ENCODE peak calls at places on chromosomes 12 and 14, in seven cellular contexts. W, B, F, N, T, C and G are unnamed samples.

GRCh38 chr12:11807453-11807852 is 158.0 kb downstream of the ETV6 start:
- DNase-seq in N (no peak), W (no peak), C (no peak), T (peak; percentile 83), F (no peak), B (no peak), G (no peak)

GRCh38 chr14:101072945-101073597 is 169.5 kb upstream of the RTL1 start:
- DNase-seq in C (peak; percentile 65), W (peak; percentile 98), N (peak; percentile 95), B (peak; percentile 86), T (peak; percentile 12), F (peak; percentile 93), G (peak; percentile 80)

GRCh38 chr14:24673059-24673458 is 39.1 kb upstream of the GZMB start:
- DNase-seq in B (no peak), W (no peak), F (no peak), C (no peak), N (no peak), T (no peak), G (no peak)

GRCh38 chr12:112275836-112276235 is 106.4 kb downstream of the HECTD4 start:
- DNase-seq in W (no peak), T (no peak), B (no peak), F (no peak), N (no peak), C (no peak), G (no peak)

GRCh38 chr12:7667025-7667575 is 1.4 kb upstream of the APOBEC1 start:
- DNase-seq in B (no peak), W (no peak), N (no peak), T (peak; percentile 48), F (no peak), C (no peak), G (peak; percentile 82)

GRCh38 chr12:54759751-54760150 is 94.6 kb upstream of the MUCL1 start:
- DNase-seq in C (peak; percentile 82), W (peak; percentile 6), N (peak; percentile 2), T (peak; percentile 66), F (no peak), B (peak; percentile 74), G (peak; percentile 87)

GRCh38 chr14:91415794-91416743 is 1.6 kb downstream of the CCDC88C start:
- DNase-seq in T (peak; percentile 81), N (no peak), W (no peak), F (no peak), B (no peak), C (no peak), G (peak; percentile 51)

GRCh38 chr14:23935158-23935557 is 18.4 kb upstream of the DHRS4 start:
- DNase-seq in C (no peak), W (no peak), B (no peak), T (no peak), F (no peak), N (no peak), G (no peak)

GRCh38 chr12:124045671-124046070 is 72.7 kb downstream of the ZNF664 start:
- DNase-seq in B (no peak), C (no peak), F (no peak), N (no peak), W (no peak), T (no peak), G (no peak)

GRCh38 chr14:29061702-29062101 is 295.1 kb downstream of the FOXG1 start:
- DNase-seq in F (no peak), N (no peak), C (no peak), T (no peak), B (no peak), W (no peak), G (no peak)

GRCh38 chr14:70289138-70289537 is 70.3 kb downstream of the COX16 start:
- DNase-seq in W (no peak), F (no peak), C (no peak), N (no peak), T (no peak), B (no peak), G (no peak)

GRCh38 chr12:125262866-125263265 is 197.6 kb downstream of the AACS start:
- DNase-seq in T (no peak), N (no peak), B (no peak), C (peak; percentile 64), F (no peak), W (no peak), G (no peak)

GRCh38 chr12:123966596-123966995 is 6.0 kb downstream of the CCDC92 start:
- DNase-seq in F (peak; percentile 41), C (no peak), N (no peak), W (peak; percentile 80), T (no peak), B (no peak), G (no peak)

GRCh38 chr12:68240079-68240478 is 13.3 kb downstream of the IL22 start:
- DNase-seq in B (no peak), W (peak; percentile 82), N (peak; percentile 92), C (no peak), T (no peak), F (peak; percentile 77), G (no peak)

GRCh38 chr12:87127272-87127671 is 871.1 kb upstream of the MGAT4C start:
- DNase-seq in F (peak; percentile 83), B (no peak), C (no peak), W (peak; percentile 61), N (no peak), T (no peak), G (no peak)

GRCh38 chr14:100155049-100155621 is 4.3 kb downstream of the DEGS2 start:
- DNase-seq in B (peak; percentile 92), N (no peak), W (no peak), C (peak; percentile 85), T (peak; percentile 6), F (peak; percentile 15), G (peak; percentile 91)

GRCh38 chr14:101126376-101127130 is 223.0 kb upstream of the RTL1 start:
- DNase-seq in C (no peak), N (no peak), F (no peak), W (no peak), T (no peak), B (no peak), G (no peak)

GRCh38 chr14:28879571-28879970 is 113.0 kb downstream of the FOXG1 start:
- DNase-seq in T (no peak), N (no peak), W (no peak), B (no peak), C (peak; percentile 39), F (no peak), G (peak; percentile 19)

GRCh38 chr12:42744539-42745156 is 155.1 kb upstream of the PRICKLE1 start:
- DNase-seq in F (no peak), W (no peak), C (no peak), T (no peak), N (peak; percentile 56), B (no peak), G (no peak)

GRCh38 chr12:24979971-24980730 is 31.2 kb upstream of the BCAT1 start:
- DNase-seq in W (no peak), F (no peak), C (peak; percentile 5), N (no peak), B (no peak), T (no peak), G (no peak)

GRCh38 chr12:6998708-6999451 is 19.4 kb downstream of the LPCAT3 start:
- DNase-seq in B (no peak), N (no peak), T (no peak), C (no peak), W (no peak), F (no peak), G (no peak)

GRCh38 chr12:106722854-106723253 is 51.6 kb upstream of the RIC8B start:
- DNase-seq in F (no peak), N (no peak), C (peak; percentile 76), T (no peak), B (no peak), W (no peak), G (peak; percentile 69)

DNA sequence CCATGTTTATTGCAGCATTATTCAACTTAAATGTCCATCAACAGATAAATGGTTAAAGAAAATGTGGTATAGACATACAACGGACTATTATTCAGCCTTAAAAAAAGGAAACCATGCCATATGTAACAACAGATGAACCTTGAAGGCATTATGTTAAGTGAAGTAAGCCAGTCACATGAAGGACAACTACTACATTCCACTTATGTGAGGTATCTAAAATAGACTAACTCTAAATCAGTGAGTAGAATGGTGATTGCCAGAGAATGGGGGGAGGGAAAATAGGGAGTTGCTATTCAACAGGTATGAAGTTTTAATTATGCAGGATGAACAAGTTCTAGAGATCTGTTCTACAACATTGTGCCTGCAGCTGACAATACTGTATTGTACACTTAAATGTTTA is 10.1 kb downstream of the PCNX4 start:
- DNase-seq in B (no peak), C (no peak), F (no peak), N (peak; percentile 39), T (no peak), W (peak; percentile 41), G (no peak)
- H3K4me2 ChIP-seq in B (no peak overlapping the region), C (no peak overlapping the region), F (peak overlapping the region; percentile 23), N (no peak overlapping the region), T (no peak overlapping the region), W (peak overlapping the region; percentile 78), G (no peak overlapping the region)

DNA sequence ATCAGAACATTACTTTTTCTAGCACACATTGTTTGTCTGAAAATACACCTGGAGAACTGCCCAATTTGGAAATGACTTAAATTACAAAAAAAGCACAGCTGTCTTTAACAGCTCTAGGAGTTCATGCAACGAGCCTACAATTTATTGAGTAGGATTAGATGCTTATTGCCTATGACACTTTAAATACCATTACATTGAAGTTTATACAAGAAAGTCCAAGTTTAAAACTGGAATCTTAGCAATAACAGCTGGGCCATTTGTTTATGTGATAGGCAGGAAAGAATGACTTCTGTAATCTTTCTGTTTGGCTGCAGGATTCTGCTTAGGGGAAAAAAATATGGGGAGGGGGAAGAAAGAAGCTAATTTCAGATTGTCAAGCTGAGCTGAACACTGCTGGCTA is 385.0 kb downstream of the BMP4 start:
- DNase-seq in C (no peak), T (no peak), N (peak; percentile 18), F (peak; percentile 44), W (peak; percentile 14), B (no peak), G (no peak)
- H3K4me2 ChIP-seq in C (no peak overlapping the region), T (no peak overlapping the region), N (no peak overlapping the region), F (no peak overlapping the region), W (peak overlapping the region; percentile 83), B (no peak overlapping the region), G (peak overlapping the region; percentile 29)

GRCh38 chr12:132633901-132634300 is 15.3 kb downstream of the P2RX2 start:
- DNase-seq in C (no peak), F (no peak), N (no peak), B (no peak), T (no peak), W (no peak), G (no peak)

GRCh38 chr12:132633398-132633797 is 14.8 kb downstream of the P2RX2 start:
- DNase-seq in B (no peak), T (no peak), N (no peak), F (no peak), W (no peak), C (no peak), G (no peak)

GRCh38 chr12:132635076-132635955 is 16.7 kb downstream of the P2RX2 start:
- DNase-seq in T (no peak), N (no peak), B (no peak), C (no peak), W (no peak), F (no peak), G (no peak)

GRCh38 chr12:132632521-132633228 is 14.1 kb downstream of the P2RX2 start:
- DNase-seq in F (no peak), W (no peak), C (no peak), N (no peak), T (no peak), B (no peak), G (no peak)

GRCh38 chr12:132634411-132634990 is 15.9 kb downstream of the P2RX2 start:
- DNase-seq in F (no peak), C (no peak), B (no peak), W (no peak), T (no peak), N (no peak), G (no peak)
- H3K4me2 ChIP-seq in F (no peak overlapping the region), C (no peak overlapping the region), B (no peak overlapping the region), W (no peak overlapping the region), T (no peak overlapping the region), N (no peak overlapping the region), G (no peak overlapping the region)

GRCh38 chr12:92124708-92125067 is 21.0 kb downstream of the BTG1 start:
- DNase-seq in N (no peak), W (no peak), B (no peak), C (no peak), T (peak; percentile 2), F (no peak), G (no peak)
- H3K4me2 ChIP-seq in N (no peak overlapping the region), W (no peak overlapping the region), B (no peak overlapping the region), C (no peak overlapping the region), T (no peak overlapping the region), F (no peak overlapping the region), G (no peak overlapping the region)